ENCODE peak calls at places on chromosomes 4 and X, in five cellular contexts. W is PC-9, G is H4, X is ACHN, E is neural progenitor cell. C is an unnamed sample.

GRCh38 chr4:114827651-114828050 is 229.0 kb downstream of the UGT8 start:
- DNase-seq in W (no peak), G (no peak), X (no peak), E (no peak), C (no peak)

GRCh38 chrX:11533211-11533651 is 132.5 kb downstream of the ARHGAP6 start:
- DNase-seq in W (no peak), G (peak), X (peak), E (peak), C (peak)

GRCh38 chr4:82998898-82999297 is 11.7 kb downstream of the LIN54 start:
- DNase-seq in G (no peak), E (no peak), W (no peak), X (no peak), C (no peak)

GRCh38 chr4:124953059-124953850 is 240.7 kb upstream of the ANKRD50 start:
- DNase-seq in E (no peak), W (no peak), X (no peak), G (peak), C (no peak)

GRCh38 chr4:153513596-153513995 is 47.4 kb downstream of the TMEM131L start:
- DNase-seq in W (no peak), G (no peak), E (no peak), X (peak), C (no peak)

GRCh38 chrX:109475174-109475891 is 6.6 kb downstream of the GUCY2F start:
- DNase-seq in E (peak), G (peak), W (peak), X (peak), C (peak)

GRCh38 chrX:67692246-67692645 is 148.4 kb downstream of the AR start:
- DNase-seq in X (no peak), W (no peak), G (peak), E (no peak), C (no peak)

GRCh38 chr4:125303821-125304220 is 10.9 kb upstream of the FAT4 start:
- DNase-seq in X (no peak), G (peak), W (no peak), E (no peak), C (no peak)

GRCh38 chrX:13432376-13432775 is 112.5 kb upstream of the ATXN3L start:
- DNase-seq in E (no peak), X (peak), W (no peak), G (peak), C (no peak)

GRCh38 chrX:119539872-119540271 is 25.3 kb downstream of the STEEP1 start:
- DNase-seq in G (no peak), E (no peak), W (no peak), X (no peak), C (peak)

GRCh38 chrX:36859231-36859630 is 148.9 kb upstream of the FAM47C start:
- DNase-seq in E (no peak), X (no peak), G (no peak), W (no peak), C (no peak)

GRCh38 chr4:164536829-164537228 is 217.1 kb upstream of the SMIM31 start:
- DNase-seq in W (peak), G (peak), X (peak), E (no peak), C (no peak)

GRCh38 chr4:18297684-18298083 is 276.1 kb upstream of the LCORL start:
- DNase-seq in W (no peak), G (no peak), X (no peak), E (no peak), C (no peak)

GRCh38 chr4:163495900-163496299 is 1.4 kb downstream of the TMA16 start:
- DNase-seq in X (no peak), W (no peak), G (no peak), E (no peak), C (no peak)

GRCh38 chr4:144611850-144612249 is 34.1 kb upstream of the HHIP start:
- DNase-seq in E (peak), W (no peak), X (peak), G (no peak), C (peak)

GRCh38 chr4:94828882-94829281 is 71.1 kb downstream of the BMPR1B start:
- DNase-seq in W (no peak), G (no peak), X (no peak), E (no peak), C (no peak)

GRCh38 chr4:41981456-41981855 is at the start of gene DCAF4L1:
- DNase-seq in E (no peak), G (no peak), X (no peak), W (no peak), C (no peak)

GRCh38 chrX:51459125-51459524 is 37.3 kb downstream of the NUDT11 start:
- DNase-seq in X (peak), G (peak), W (no peak), E (peak), C (peak)

GRCh38 chr4:149897784-149898183 is 82.1 kb upstream of the IQCM start:
- DNase-seq in X (peak), G (peak), W (no peak), E (peak), C (peak)

GRCh38 chr4:174604198-174604597 is 81.9 kb upstream of the HPGD start:
- DNase-seq in E (no peak), G (peak), X (no peak), W (no peak), C (no peak)

GRCh38 chr4:74374561-74375327 is 9.8 kb downstream of the EREG start:
- DNase-seq in X (peak), E (no peak), W (peak), G (peak), C (no peak)

GRCh38 chr4:83964996-83965541 is 429.2 kb downstream of the GPAT3 start:
- DNase-seq in X (peak), E (peak), G (peak), W (no peak), C (peak)

GRCh38 chr4:185839204-185839712 is 27.3 kb upstream of the SORBS2 start:
- DNase-seq in W (peak), X (peak), E (peak), G (peak), C (peak)

GRCh38 chr4:111404673-111405072 is 740.6 kb upstream of the FAM241A start:
- DNase-seq in W (no peak), E (no peak), G (no peak), X (no peak), C (no peak)

GRCh38 chrX:14529288-14529989 is at the start of gene GLRA2:
- DNase-seq in G (peak), X (peak), W (no peak), E (peak), C (peak)

GRCh38 chrX:155966876-155967275 is 30.6 kb upstream of the IL9R start:
- DNase-seq in G (no peak), W (peak), X (peak), E (peak), C (peak)

GRCh38 chr4:54439831-54440243 is 210.7 kb downstream of the PDGFRA start:
- DNase-seq in X (peak), W (no peak), G (peak), E (peak), C (no peak)

GRCh38 chrX:151624677-151625076 is 61.2 kb downstream of the PASD1 start:
- DNase-seq in X (no peak), E (no peak), W (no peak), G (no peak), C (no peak)

GRCh38 chr4:128450326-128451120 is 162.9 kb upstream of the PGRMC2 start:
- DNase-seq in W (no peak), E (no peak), G (no peak), X (no peak), C (no peak)

GRCh38 chr4:76011700-76012387 is 4.5 kb upstream of the CXCL9 start:
- DNase-seq in W (no peak), E (peak), X (no peak), G (peak), C (peak)

GRCh38 chrX:54930291-54931049 is 9.8 kb downstream of the TRO start:
- DNase-seq in E (no peak), X (no peak), W (no peak), G (no peak), C (no peak)

GRCh38 chr4:80608285-80608980 is 272.9 kb downstream of the CFAP299 start:
- DNase-seq in E (no peak), W (no peak), G (no peak), X (no peak), C (no peak)